ENCODE peak calls at places on chromosomes 16 and 17, in eight cellular contexts. R is NCI-H2081; T is effector memory CD8-positive, alpha-beta T cell; G is CD8-positive, alpha-beta T cell; D is mucosa of gallbladder; M is astrocyte of the spinal cord; C is CD4-positive, alpha-beta memory T cell; L is AG08395. A is an unnamed sample.

GRCh38 chr17:6627019-6627418 is 13.5 kb downstream of the KIAA0753 start:
- DNase-seq in M (peak), T (no peak), G (no peak), L (peak), D (no peak), C (no peak), R (no peak), A (no peak)

GRCh38 chr16:4617880-4618279 is 3.2 kb upstream of the UBALD1 start:
- DNase-seq in L (no peak), T (no peak), D (no peak), C (no peak), R (no peak), M (no peak), G (no peak), A (no peak)

GRCh38 chr16:75152635-75153034 is 4.3 kb downstream of the ZFP1 start:
- DNase-seq in G (no peak), M (no peak), D (no peak), T (no peak), L (no peak), C (no peak), R (no peak), A (no peak)

GRCh38 chr16:81787659-81788058 is 8.6 kb downstream of the PLCG2 start:
- DNase-seq in L (no peak), D (no peak), G (no peak), M (no peak), T (no peak), R (no peak), C (no peak), A (no peak)

GRCh38 chr17:44266402-44267164 is 1.4 kb downstream of the SLC4A1 start:
- DNase-seq in C (no peak), R (no peak), L (no peak), D (no peak), M (no peak), T (no peak), G (no peak), A (no peak)

GRCh38 chr17:78258323-78259229 is 27.1 kb downstream of the TMEM235 start:
- DNase-seq in R (peak), D (peak), G (peak), C (peak), T (peak), M (peak), L (no peak), A (no peak)

GRCh38 chr17:81831957-81832607 is 1.0 kb downstream of the MCRIP1 start:
- DNase-seq in C (peak), M (peak), T (peak), G (peak), D (no peak), L (peak), R (peak), A (no peak)

GRCh38 chr16:71930013-71930563 is 34.8 kb downstream of the IST1 start:
- DNase-seq in G (no peak), M (no peak), R (no peak), C (no peak), T (no peak), L (no peak), D (no peak), A (no peak)

GRCh38 chr17:1612400-1612799 is 16.2 kb downstream of the SLC43A2 start:
- DNase-seq in C (no peak), G (no peak), L (no peak), D (no peak), T (no peak), M (no peak), R (no peak), A (no peak)

GRCh38 chr16:68086336-68086821 is 1.2 kb downstream of the NFATC3 start:
- DNase-seq in R (no peak), G (no peak), C (no peak), L (peak), D (no peak), M (peak), T (no peak), A (no peak)

GRCh38 chr16:2799852-2800226 is 1.6 kb downstream of the PRSS41 start:
- DNase-seq in L (no peak), G (no peak), T (no peak), R (peak), D (no peak), M (no peak), C (no peak), A (no peak)

GRCh38 chr16:87012954-87013938 is 303.9 kb downstream of the C16orf95 start:
- DNase-seq in R (no peak), G (no peak), T (no peak), D (no peak), C (no peak), M (no peak), L (no peak), A (no peak)

GRCh38 chr17:48505788-48506187 is 25.0 kb downstream of the HOXB1 start:
- DNase-seq in T (peak), D (peak), G (no peak), M (peak), L (peak), R (peak), C (peak), A (no peak)

GRCh38 chr17:39461911-39462641 is 790 bp downstream of the CDK12 start:
- DNase-seq in L (peak), T (no peak), R (peak), C (no peak), M (peak), G (no peak), D (peak), A (no peak)

GRCh38 chr16:53913920-53914319 is 210.0 kb downstream of the FTO start:
- DNase-seq in L (no peak), D (no peak), T (no peak), M (peak), C (no peak), G (no peak), R (no peak), A (no peak)

GRCh38 chr17:7561589-7562207 is at the start of gene SENP3:
- DNase-seq in D (peak), C (peak), T (peak), M (peak), L (peak), G (peak), R (peak), A (peak)

GRCh38 chr16:88333645-88334516 is 48.9 kb upstream of the ZNF469 start:
- DNase-seq in D (no peak), G (no peak), M (no peak), T (no peak), L (no peak), R (no peak), C (no peak), A (peak)

GRCh38 chr17:80816241-80817103 is 175.2 kb upstream of the CHMP6 start:
- DNase-seq in R (no peak), T (no peak), L (no peak), C (no peak), G (no peak), D (no peak), M (no peak), A (peak)

GRCh38 chr16:85286066-85286712 is 173.9 kb upstream of the CIBAR2 start:
- DNase-seq in G (no peak), L (peak), D (peak), C (no peak), T (no peak), R (no peak), M (peak), A (peak)

GRCh38 chr16:84768061-84768797 is 51.6 kb upstream of the CRISPLD2 start:
- DNase-seq in G (no peak), M (no peak), D (no peak), C (peak), T (no peak), R (no peak), L (no peak), A (no peak)